ENCODE peak calls at places on chromosomes 11 and 22, in nine cellular contexts. M is AG09309; P is Peyer's patch; G is osteoblast; R is BJ; O is CD8-positive, alpha-beta T cell; T is thoracic aorta; J is GM06990; I is GM13976. K is an unnamed sample.

GRCh38 chr22:40033586-40034380 is 39.0 kb downstream of the FAM83F start:
- DNase-seq in M (no peak), P (peak; percentile 37), G (no peak), R (no peak), O (no peak), T (no peak), J (no peak), I (no peak), K (no peak)

GRCh38 chr22:42937164-42937854 is 77.6 kb downstream of the PACSIN2 start:
- DNase-seq in M (peak; percentile 51), P (peak; percentile 83), G (peak; percentile 94), R (no peak), O (no peak), T (peak; percentile 78), J (peak; percentile 69), I (peak; percentile 68), K (peak; percentile 58)

GRCh38 chr22:45579306-45579705 is 76.6 kb downstream of the FBLN1 start:
- DNase-seq in M (no peak), P (no peak), G (peak; percentile 87), R (no peak), O (no peak), T (no peak), J (no peak), I (no peak), K (no peak)

GRCh38 chr11:73931951-73932350 is 18.9 kb upstream of the DNAJB13 start:
- DNase-seq in M (no peak), P (no peak), G (no peak), R (no peak), O (no peak), T (no peak), J (no peak), I (no peak), K (no peak)

GRCh38 chr11:1567052-1567720 is 4.9 kb downstream of the DUSP8 start:
- DNase-seq in M (no peak), P (no peak), G (peak; percentile 58), R (no peak), O (no peak), T (no peak), J (no peak), I (no peak), K (no peak)

GRCh38 chr11:119148855-119149370 is at the start of gene ABCG4:
- DNase-seq in M (no peak), P (no peak), G (peak; percentile 81), R (no peak), O (peak; percentile 17), T (no peak), J (no peak), I (peak; percentile 59), K (peak; percentile 58)

GRCh38 chr22:37161442-37161841 is 11.7 kb upstream of the IL2RB start:
- DNase-seq in M (no peak), P (no peak), G (peak; percentile 69), R (no peak), O (no peak), T (no peak), J (peak; percentile 54), I (no peak), K (no peak)

GRCh38 chr11:106468091-106468490 is 390.6 kb downstream of the AASDHPPT start:
- DNase-seq in M (no peak), P (no peak), G (no peak), R (no peak), O (no peak), T (no peak), J (no peak), I (no peak), K (no peak)

GRCh38 chr11:45795379-45795778 is 9.6 kb upstream of the SLC35C1 start:
- DNase-seq in M (no peak), P (no peak), G (no peak), R (no peak), O (no peak), T (no peak), J (no peak), I (no peak), K (peak; percentile 4)

GRCh38 chr22:20191000-20191515 is 40.2 kb upstream of the CCDC188 start:
- DNase-seq in M (no peak), P (no peak), G (no peak), R (no peak), O (no peak), T (no peak), J (no peak), I (no peak), K (no peak)

GRCh38 chr11:36214976-36215687 is 74.1 kb downstream of the COMMD9 start:
- DNase-seq in M (no peak), P (no peak), G (no peak), R (no peak), O (no peak), T (no peak), J (no peak), I (no peak), K (no peak)

GRCh38 chr11:69144719-69145365 is 10.9 kb upstream of the SMIM38 start:
- DNase-seq in M (peak; percentile 70), P (no peak), G (no peak), R (no peak), O (no peak), T (no peak), J (no peak), I (no peak), K (no peak)

GRCh38 chr22:41833369-41834004 is 582 bp downstream of the SREBF2 start:
- DNase-seq in M (no peak), P (peak; percentile 73), G (peak; percentile 82), R (no peak), O (peak; percentile 48), T (no peak), J (peak; percentile 83), I (peak; percentile 62), K (peak; percentile 58)

GRCh38 chr11:9002920-9003572 is 755 bp downstream of the NRIP3 start:
- DNase-seq in M (no peak), P (no peak), G (no peak), R (no peak), O (no peak), T (no peak), J (no peak), I (no peak), K (peak; percentile 31)

GRCh38 chr11:108199446-108200321 is 22.8 kb downstream of the NPAT start:
- DNase-seq in M (peak; percentile 16), P (peak; percentile 52), G (peak; percentile 75), R (peak; percentile 9), O (no peak), T (no peak), J (no peak), I (peak; percentile 83), K (peak; percentile 79)

GRCh38 chr22:21823740-21824438 is 43.6 kb downstream of the MAPK1 start:
- DNase-seq in M (no peak), P (no peak), G (peak; percentile 73), R (no peak), O (no peak), T (no peak), J (no peak), I (no peak), K (no peak)

DNA sequence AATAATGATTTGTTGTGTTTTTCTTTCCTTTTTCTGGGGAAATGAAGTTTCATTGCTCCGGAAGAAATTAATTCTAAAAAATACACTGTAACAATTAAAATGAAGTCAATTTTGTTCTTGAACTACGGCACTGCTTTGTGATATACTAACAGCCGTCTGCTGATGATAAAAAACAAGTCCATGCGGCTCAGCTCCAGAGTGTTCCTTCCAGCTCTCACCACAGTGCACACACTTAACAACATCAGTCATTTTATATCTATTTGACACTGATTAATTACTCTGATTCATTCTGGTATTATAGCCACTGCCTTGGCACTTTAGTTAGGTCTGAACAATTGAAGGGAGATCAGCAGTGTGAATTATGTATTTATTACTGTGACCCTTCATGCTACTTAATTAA is 97.4 kb upstream of the SLC6A5 start:
- DNase-seq in M (no peak), P (no peak), G (no peak), R (no peak), O (no peak), T (no peak), J (no peak), I (no peak), K (no peak)
- TF ChIP-seq CTCF in M (no peak), P (no peak), G (no peak), R (no peak), O (no peak), T (no peak), J (no peak), I (no peak), K (no peak)

DNA sequence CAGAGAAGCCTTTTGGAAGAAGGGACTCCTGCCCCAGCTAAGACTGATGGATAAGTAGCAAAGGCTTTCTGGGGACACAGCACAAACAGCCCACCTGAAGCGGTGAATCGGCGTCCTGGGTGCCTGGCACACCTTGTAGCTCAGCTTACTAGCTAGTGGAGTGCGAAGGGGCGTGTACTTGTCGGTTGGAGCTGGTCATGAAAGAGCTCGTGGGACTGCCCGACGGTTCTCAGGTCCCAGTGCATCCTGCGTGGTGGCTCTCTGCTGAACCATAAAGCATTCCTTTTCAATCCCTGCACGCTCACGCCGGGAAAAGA is 683 bp upstream of the UVRAG start:
- DNase-seq in M (no peak), P (no peak), G (no peak), R (no peak), O (no peak), T (no peak), J (no peak), I (no peak), K (no peak)
- TF ChIP-seq CTCF in M (no peak), P (no peak), G (no peak), R (no peak), O (no peak), T (no peak), J (no peak), I (no peak), K (no peak)

GRCh38 chr11:93652679-93653078 is 8.8 kb upstream of the CEP295 start:
- DNase-seq in M (no peak), P (no peak), G (no peak), R (no peak), O (no peak), T (no peak), J (no peak), I (no peak), K (no peak)
- TF ChIP-seq CTCF in M (no peak), P (no peak), G (no peak), R (no peak), O (no peak), T (no peak), J (no peak), I (no peak), K (no peak)

GRCh38 chr11:7640826-7641225 is 32.5 kb downstream of the CYB5R2 start:
- DNase-seq in M (no peak), P (peak; percentile 68), G (no peak), R (no peak), O (no peak), T (no peak), J (no peak), I (no peak), K (no peak)
- TF ChIP-seq CTCF in M (no peak), P (no peak), G (no peak), R (no peak), O (no peak), T (no peak), J (no peak), I (no peak), K (no peak)

DNA sequence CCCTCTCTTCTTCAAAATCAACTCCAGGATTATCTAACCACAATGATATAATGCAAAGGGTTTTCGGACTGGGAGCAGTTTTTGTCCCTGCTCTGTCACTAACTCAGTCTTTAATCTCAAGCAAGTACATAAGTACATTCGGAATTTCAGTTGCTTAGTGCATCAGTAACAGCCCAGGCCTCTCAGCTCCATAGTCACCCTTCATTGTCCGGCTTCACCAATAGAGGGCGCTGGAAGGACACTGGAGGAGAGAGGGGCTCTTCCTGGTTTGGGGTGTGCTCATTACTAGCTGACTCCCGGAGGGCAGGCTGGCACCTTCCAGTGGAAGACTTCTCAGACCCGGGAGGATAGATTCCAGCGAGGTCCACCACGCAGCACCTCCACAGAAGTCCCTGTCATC is 90.4 kb upstream of the PDGFD start:
- DNase-seq in M (no peak), P (peak; percentile 45), G (no peak), R (no peak), O (no peak), T (no peak), J (peak; percentile 16), I (no peak), K (peak; percentile 28)
- TF ChIP-seq CTCF in M (no peak), P (no peak), G (peak; percentile 19), R (no peak), O (no peak), T (no peak), J (peak; percentile 76), I (peak; percentile 54), K (peak; percentile 50)